ENCODE peak calls at places on chromosomes 11 and 22, in nine cellular contexts. N, Q, L, H, T, J, K, G and V are unnamed samples.

GRCh38 chr11:44634401-44635281 is 69.2 kb downstream of the CD82 start:
- DNase-seq in N (peak), J (no peak), T (peak), Q (peak), G (peak), K (peak), L (peak), H (peak), V (peak)

GRCh38 chr11:79068356-79068755 is 372.5 kb downstream of the TENM4 start:
- DNase-seq in K (no peak), J (no peak), H (no peak), G (no peak), T (no peak), N (no peak), Q (no peak), L (no peak), V (no peak)

GRCh38 chr11:61065955-61066638 is 36.2 kb upstream of the CD5 start:
- DNase-seq in G (no peak), J (no peak), T (no peak), N (no peak), K (no peak), H (no peak), Q (no peak), L (no peak), V (no peak)

GRCh38 chr11:131423715-131424114 is 53.3 kb downstream of the NTM start:
- DNase-seq in L (no peak), H (no peak), G (no peak), Q (no peak), N (no peak), T (no peak), J (no peak), K (no peak), V (no peak)

GRCh38 chr11:73818838-73819237 is 31.2 kb downstream of the MRPL48 start:
- DNase-seq in T (no peak), K (no peak), J (peak), Q (no peak), L (no peak), N (no peak), H (no peak), G (no peak), V (no peak)

GRCh38 chr11:11396290-11397042 is 43.4 kb upstream of the CSNK2A3 start:
- DNase-seq in N (peak), H (no peak), K (no peak), G (no peak), J (peak), L (peak), T (no peak), Q (no peak), V (peak)

GRCh38 chr11:15688351-15688792 is 573.6 kb downstream of the INSC start:
- DNase-seq in T (no peak), H (no peak), J (no peak), Q (no peak), L (peak), N (peak), K (no peak), G (no peak), V (no peak)

GRCh38 chr11:83265331-83265730 is 20.8 kb downstream of the CCDC90B start:
- DNase-seq in G (no peak), L (no peak), J (no peak), Q (no peak), T (no peak), H (no peak), K (no peak), N (no peak), V (no peak)

GRCh38 chr11:134882141-134882540 is 470.1 kb upstream of the B3GAT1 start:
- DNase-seq in G (no peak), K (no peak), J (no peak), Q (no peak), H (no peak), T (no peak), L (no peak), N (no peak), V (no peak)

GRCh38 chr22:36144886-36145541 is 15.5 kb downstream of the APOL3 start:
- DNase-seq in Q (no peak), T (no peak), G (peak), N (peak), K (peak), J (peak), H (peak), L (peak), V (peak)
- TF ChIP-seq CTCF in Q (peak), T (peak), G (peak), N (peak), K (peak), J (peak), H (peak), L (peak), V (peak)

GRCh38 chr11:96088914-96089313 is 165.0 kb upstream of the MTMR2 start:
- DNase-seq in N (no peak), G (no peak), Q (no peak), J (no peak), K (no peak), L (no peak), T (no peak), H (no peak), V (no peak)

GRCh38 chr11:96092511-96092910 is 168.6 kb upstream of the MTMR2 start:
- DNase-seq in H (no peak), G (no peak), N (no peak), T (no peak), L (no peak), J (no peak), K (no peak), Q (no peak), V (no peak)

GRCh38 chr11:96090711-96091110 is 166.8 kb upstream of the MTMR2 start:
- DNase-seq in G (no peak), H (no peak), T (no peak), N (no peak), J (peak), Q (no peak), L (peak), K (no peak), V (no peak)

GRCh38 chr11:96094156-96094555 is 170.2 kb upstream of the MTMR2 start:
- DNase-seq in G (no peak), K (no peak), Q (no peak), T (no peak), L (no peak), N (no peak), J (no peak), H (no peak), V (no peak)

GRCh38 chr11:96091476-96091875 is 167.6 kb upstream of the MTMR2 start:
- DNase-seq in K (no peak), G (no peak), N (no peak), Q (no peak), H (peak), L (no peak), J (no peak), T (no peak), V (no peak)
- TF ChIP-seq CTCF in K (no peak), G (no peak), N (no peak), Q (no peak), H (peak), L (peak), J (peak), T (no peak), V (peak)

DNA sequence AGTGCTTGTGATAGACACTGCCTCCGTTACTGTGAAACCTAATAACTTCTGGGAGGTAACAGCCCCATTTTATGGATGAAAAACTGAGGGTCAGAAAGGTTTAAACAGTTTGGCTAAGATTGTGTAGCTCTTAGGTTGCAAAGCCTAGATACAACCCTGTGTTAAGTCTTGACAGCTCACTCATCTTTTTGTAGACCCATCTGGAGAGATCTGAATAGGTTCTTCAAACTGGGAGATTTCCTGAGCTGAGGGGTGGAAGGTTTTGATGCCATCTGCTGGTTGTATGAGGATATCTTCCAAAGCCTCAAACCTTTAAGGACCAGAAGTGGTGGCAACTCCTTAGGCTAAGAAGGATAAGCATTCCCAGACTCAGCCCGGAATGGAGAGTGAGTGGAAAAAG is 8.3 kb downstream of the YPEL4 start:
- DNase-seq in G (no peak), T (no peak), H (peak), L (peak), J (peak), N (no peak), K (no peak), Q (no peak), V (no peak)
- TF ChIP-seq CTCF in G (peak), T (peak), H (peak), L (peak), J (peak), N (peak), K (peak), Q (peak), V (peak)

GRCh38 chr22:23156286-23156685 is 11.0 kb downstream of the RAB36 start:
- DNase-seq in H (no peak), L (no peak), G (no peak), J (no peak), K (no peak), T (no peak), N (no peak), Q (no peak), V (no peak)

GRCh38 chr22:23155143-23155542 is 9.9 kb downstream of the RAB36 start:
- DNase-seq in L (no peak), N (no peak), H (no peak), Q (no peak), K (no peak), J (no peak), T (no peak), G (no peak), V (no peak)

GRCh38 chr22:23154461-23154860 is 9.2 kb downstream of the RAB36 start:
- DNase-seq in N (no peak), J (no peak), H (no peak), T (no peak), L (no peak), K (no peak), G (no peak), Q (no peak), V (no peak)

GRCh38 chr22:23153994-23154393 is 8.7 kb downstream of the RAB36 start:
- DNase-seq in G (no peak), L (no peak), J (no peak), K (no peak), Q (no peak), H (no peak), T (no peak), N (no peak), V (no peak)

DNA sequence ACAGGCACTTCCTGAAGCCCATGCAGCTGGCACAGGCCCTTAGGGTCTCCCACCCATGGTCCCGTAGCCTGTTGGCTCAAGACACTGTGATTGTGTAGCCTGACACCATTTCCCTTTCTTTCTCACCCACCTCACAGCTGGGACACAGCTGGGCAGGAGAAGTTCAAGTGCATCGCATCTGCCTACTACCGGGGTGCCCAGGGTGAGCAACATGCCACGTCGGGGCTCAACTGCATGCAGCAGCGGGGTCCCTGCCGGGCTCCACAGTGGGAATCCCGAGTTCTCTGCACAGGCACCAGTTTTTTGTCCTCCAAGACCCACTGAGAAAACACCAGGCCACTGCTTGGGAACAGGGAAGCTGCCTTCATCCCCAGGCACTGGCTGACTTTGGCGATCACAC is 10.6 kb downstream of the RAB36 start:
- DNase-seq in L (no peak), G (no peak), J (no peak), N (no peak), Q (no peak), T (no peak), H (no peak), K (no peak), V (no peak)
- TF ChIP-seq CTCF in L (no peak), G (no peak), J (no peak), N (no peak), Q (no peak), T (no peak), H (no peak), K (no peak), V (no peak)

GRCh38 chr11:27304514-27304913 is 58.5 kb downstream of the CCDC34 start:
- DNase-seq in N (no peak), J (no peak), H (no peak), T (no peak), Q (no peak), L (no peak), K (no peak), G (no peak), V (no peak)
- TF ChIP-seq CTCF in N (no peak), J (no peak), H (no peak), T (no peak), Q (no peak), L (peak), K (no peak), G (no peak), V (peak)